ENCODE peak calls at places on chromosomes 11 and 22, in six cellular contexts. E, Z, V, P, D and H are unnamed samples.

GRCh38 chr22:24506802-24507438 is 11.8 kb downstream of the UPB1 start:
- DNase-seq in E (no peak), Z (no peak), V (no peak), P (no peak), D (no peak), H (no peak)

GRCh38 chr22:18057568-18058209 is 20.1 kb upstream of the PEX26 start:
- DNase-seq in E (peak), Z (peak), V (peak), P (no peak), D (peak), H (peak)

GRCh38 chr11:17504330-17505107 is 27.9 kb upstream of the ABCC8 start:
- DNase-seq in E (no peak), Z (peak), V (peak), P (peak), D (peak), H (peak)

GRCh38 chr11:21814169-21814568 is 378.7 kb upstream of the ANO5 start:
- DNase-seq in E (no peak), Z (no peak), V (no peak), P (no peak), D (no peak), H (no peak)

GRCh38 chr11:44822369-44822768 is 95.6 kb downstream of the TSPAN18 start:
- DNase-seq in E (no peak), Z (no peak), V (no peak), P (no peak), D (no peak), H (no peak)

GRCh38 chr22:28629420-28630184 is 50.0 kb downstream of the TTC28 start:
- DNase-seq in E (no peak), Z (peak), V (no peak), P (no peak), D (no peak), H (no peak)

GRCh38 chr22:35612903-35613302 is 4.2 kb downstream of the MB start:
- DNase-seq in E (no peak), Z (no peak), V (peak), P (no peak), D (no peak), H (no peak)

GRCh38 chr11:86696004-86696403 is 23.6 kb upstream of the ME3 start:
- DNase-seq in E (peak), Z (peak), V (no peak), P (no peak), D (no peak), H (no peak)

GRCh38 chr11:119907934-119908760 is 179.1 kb upstream of the NECTIN1 start:
- DNase-seq in E (no peak), Z (no peak), V (no peak), P (no peak), D (no peak), H (no peak)

GRCh38 chr11:115996125-115996807 is 492.1 kb upstream of the CADM1 start:
- DNase-seq in E (no peak), Z (no peak), V (no peak), P (no peak), D (no peak), H (no peak)

GRCh38 chr22:27206001-27206746 is 548.8 kb downstream of the MIAT start:
- DNase-seq in E (no peak), Z (no peak), V (no peak), P (no peak), D (no peak), H (no peak)

GRCh38 chr11:8807544-8808225 is 103.3 kb upstream of the AKIP1 start:
- DNase-seq in E (peak), Z (peak), V (no peak), P (no peak), D (no peak), H (peak)

GRCh38 chr11:122852071-122852831 is 14.0 kb downstream of the CRTAM start:
- DNase-seq in E (peak), Z (no peak), V (no peak), P (no peak), D (no peak), H (no peak)

GRCh38 chr11:1199689-1200610 is 22.9 kb upstream of the MUC5B start:
- DNase-seq in E (no peak), Z (no peak), V (peak), P (no peak), D (no peak), H (peak)

GRCh38 chr11:59180168-59180567 is 8.2 kb downstream of the DTX4 start:
- DNase-seq in E (no peak), Z (no peak), V (no peak), P (no peak), D (no peak), H (no peak)

GRCh38 chr11:108926522-108927380 is 261.9 kb downstream of the DDX10 start:
- DNase-seq in E (no peak), Z (no peak), V (no peak), P (peak), D (no peak), H (no peak)